ENCODE peak calls at places on chromosome 2, in seven cellular contexts. B is naive B cell, Q is NCI-H1417, I is H54, X is BE2C, H is HCT116, A is HL-60. U is an unnamed sample.

GRCh38 chr2:227360351-227360750 is 18.8 kb downstream of the TM4SF20 start:
- DNase-seq in B (no peak), Q (no peak), I (no peak), X (no peak), H (no peak), A (no peak), U (no peak)

GRCh38 chr2:102704531-102704930 is 57.3 kb upstream of the TMEM182 start:
- DNase-seq in B (no peak), Q (no peak), I (no peak), X (no peak), H (no peak), A (no peak), U (no peak)

GRCh38 chr2:128435576-128436497 is 117.2 kb upstream of the HS6ST1 start:
- DNase-seq in B (no peak), Q (no peak), I (no peak), X (no peak), H (no peak), A (no peak), U (no peak)

GRCh38 chr2:25473758-25474335 is 132.1 kb upstream of the DNMT3A start:
- DNase-seq in B (no peak), Q (peak; percentile 70), I (no peak), X (peak; percentile 84), H (no peak), A (no peak), U (no peak)

GRCh38 chr2:11784310-11784709 is 37.9 kb downstream of the LPIN1 start:
- DNase-seq in B (no peak), Q (no peak), I (no peak), X (no peak), H (no peak), A (no peak), U (no peak)

GRCh38 chr2:240957656-240958365 is 40.6 kb upstream of the SNED1 start:
- DNase-seq in B (no peak), Q (no peak), I (no peak), X (peak; percentile 86), H (no peak), A (no peak), U (no peak)

GRCh38 chr2:218382785-218383184 is 712 bp downstream of the SLC11A1 start:
- DNase-seq in B (no peak), Q (no peak), I (no peak), X (no peak), H (no peak), A (no peak), U (no peak)

GRCh38 chr2:54797307-54797706 is 73.8 kb downstream of the EML6 start:
- DNase-seq in B (no peak), Q (no peak), I (no peak), X (no peak), H (no peak), A (no peak), U (no peak)

GRCh38 chr2:120877409-120877808 is 141.7 kb downstream of the GLI2 start:
- DNase-seq in B (no peak), Q (no peak), I (no peak), X (no peak), H (no peak), A (no peak), U (no peak)

GRCh38 chr2:23386422-23387220 is 1.6 kb downstream of the KLHL29 start:
- DNase-seq in B (no peak), Q (peak; percentile 74), I (no peak), X (peak; percentile 48), H (no peak), A (no peak), U (no peak)

GRCh38 chr2:85578243-85579180 is 1.1 kb downstream of the VAMP8 start:
- DNase-seq in B (peak; percentile 70), Q (no peak), I (no peak), X (no peak), H (no peak), A (peak; percentile 86), U (peak; percentile 93)

GRCh38 chr2:110993557-110994231 is 127.0 kb upstream of the BCL2L11 start:
- DNase-seq in B (peak; percentile 6), Q (peak; percentile 80), I (no peak), X (no peak), H (no peak), A (peak; percentile 89), U (peak; percentile 87)

GRCh38 chr2:70044290-70045040 is 42.8 kb upstream of the PCBP1 start:
- DNase-seq in B (no peak), Q (peak; percentile 36), I (no peak), X (peak; percentile 15), H (no peak), A (no peak), U (no peak)

GRCh38 chr2:171509945-171510731 is 12.1 kb upstream of the CYBRD1 start:
- DNase-seq in B (no peak), Q (no peak), I (no peak), X (no peak), H (no peak), A (no peak), U (no peak)

GRCh38 chr2:121776885-121777698 is 21.6 kb downstream of the TSN start:
- DNase-seq in B (no peak), Q (no peak), I (no peak), X (no peak), H (no peak), A (no peak), U (no peak)

GRCh38 chr2:160538559-160539355 is 45.1 kb upstream of the RBMS1 start:
- DNase-seq in B (no peak), Q (no peak), I (no peak), X (no peak), H (no peak), A (no peak), U (no peak)

GRCh38 chr2:217935245-217935879 is 67.4 kb downstream of the TNS1 start:
- DNase-seq in B (no peak), Q (no peak), I (no peak), X (no peak), H (no peak), A (no peak), U (no peak)

GRCh38 chr2:106108351-106108750 is 85.8 kb downstream of the UXS1 start:
- DNase-seq in B (no peak), Q (peak; percentile 13), I (no peak), X (no peak), H (no peak), A (no peak), U (no peak)

GRCh38 chr2:128321784-128322650 is 3.3 kb upstream of the HS6ST1 start:
- DNase-seq in B (peak; percentile 81), Q (peak; percentile 80), I (peak; percentile 96), X (peak; percentile 74), H (peak; percentile 51), A (peak; percentile 54), U (peak; percentile 50)

GRCh38 chr2:3147641-3148530 is 229.7 kb downstream of the EIPR1 start:
- DNase-seq in B (no peak), Q (no peak), I (no peak), X (no peak), H (no peak), A (no peak), U (no peak)

GRCh38 chr2:239879423-239880084 is 145.6 kb downstream of the NDUFA10 start:
- DNase-seq in B (no peak), Q (no peak), I (no peak), X (no peak), H (no peak), A (no peak), U (no peak)

GRCh38 chr2:84939426-84940087 is 31.4 kb upstream of the KCMF1 start:
- DNase-seq in B (peak; percentile 83), Q (no peak), I (no peak), X (no peak), H (no peak), A (no peak), U (peak; percentile 66)

GRCh38 chr2:200039847-200040246 is 84.5 kb downstream of the MAIP1 start:
- DNase-seq in B (no peak), Q (no peak), I (no peak), X (no peak), H (no peak), A (no peak), U (no peak)

GRCh38 chr2:16962459-16962858 is 296.8 kb upstream of the CYRIA start:
- DNase-seq in B (no peak), Q (no peak), I (no peak), X (no peak), H (no peak), A (no peak), U (no peak)

GRCh38 chr2:121828281-121828731 is 72.9 kb downstream of the TSN start:
- DNase-seq in B (no peak), Q (peak; percentile 22), I (no peak), X (no peak), H (no peak), A (no peak), U (no peak)

GRCh38 chr2:88254437-88255081 is 84.4 kb downstream of the THNSL2 start:
- DNase-seq in B (no peak), Q (no peak), I (no peak), X (no peak), H (no peak), A (no peak), U (no peak)

GRCh38 chr2:240601061-240601830 is 14.7 kb downstream of the CAPN10 start:
- DNase-seq in B (no peak), Q (no peak), I (no peak), X (peak; percentile 8), H (no peak), A (no peak), U (no peak)

GRCh38 chr2:85933753-85934594 is 45.2 kb upstream of the ST3GAL5 start:
- DNase-seq in B (no peak), Q (no peak), I (no peak), X (no peak), H (no peak), A (no peak), U (no peak)

GRCh38 chr2:7691961-7692656 is 774.9 kb downstream of the RNF144A start:
- DNase-seq in B (no peak), Q (no peak), I (no peak), X (no peak), H (no peak), A (no peak), U (no peak)

GRCh38 chr2:153408708-153409107 is 69.9 kb downstream of the RPRM start:
- DNase-seq in B (no peak), Q (no peak), I (no peak), X (no peak), H (no peak), A (no peak), U (no peak)

GRCh38 chr2:239277401-239278085 is 123.3 kb downstream of the HDAC4 start:
- DNase-seq in B (no peak), Q (no peak), I (no peak), X (peak; percentile 6), H (no peak), A (no peak), U (no peak)

GRCh38 chr2:105438104-105438929 is 39.5 kb upstream of the FHL2 start:
- DNase-seq in B (no peak), Q (peak; percentile 72), I (peak; percentile 23), X (peak; percentile 85), H (no peak), A (no peak), U (no peak)

GRCh38 chr2:239644016-239644415 is 243.2 kb upstream of the HDAC4 start:
- DNase-seq in B (no peak), Q (no peak), I (no peak), X (peak; percentile 31), H (no peak), A (no peak), U (no peak)

GRCh38 chr2:135202751-135203150 is 150.7 kb downstream of the RAB3GAP1 start:
- DNase-seq in B (no peak), Q (peak; percentile 36), I (no peak), X (no peak), H (no peak), A (no peak), U (no peak)

GRCh38 chr2:12467303-12467702 is 249.4 kb upstream of the TRIB2 start:
- DNase-seq in B (no peak), Q (no peak), I (no peak), X (no peak), H (no peak), A (no peak), U (no peak)

GRCh38 chr2:208252766-208253492 is 1.9 kb downstream of the IDH1 start:
- DNase-seq in B (no peak), Q (no peak), I (no peak), X (no peak), H (no peak), A (no peak), U (peak; percentile 45)

GRCh38 chr2:218981390-218982311 is 3.3 kb downstream of the FEV start:
- DNase-seq in B (no peak), Q (peak; percentile 87), I (no peak), X (peak; percentile 64), H (no peak), A (no peak), U (peak; percentile 70)

GRCh38 chr2:233120459-233120858 is 60.3 kb downstream of the INPP5D start:
- DNase-seq in B (no peak), Q (no peak), I (no peak), X (no peak), H (no peak), A (no peak), U (no peak)

U was measured in MV-4-11.